ENCODE peak calls at places on chromosomes 2 and 18, in four cellular contexts. M, A, C and Y are unnamed samples.

GRCh38 chr2:105143467-105144127 is 97.9 kb upstream of the GPR45 start:
- DNase-seq in A (peak), C (no peak), M (peak), Y (peak)

GRCh38 chr2:100767224-100767653 is 52.7 kb upstream of the NPAS2 start:
- DNase-seq in C (no peak), M (no peak), A (no peak), Y (no peak)

GRCh38 chr2:84077504-84077903 is 381.6 kb downstream of the SUCLG1 start:
- DNase-seq in M (no peak), A (peak), C (no peak), Y (no peak)

GRCh38 chr2:240129731-240130392 is 6.2 kb downstream of the COPS9 start:
- DNase-seq in A (no peak), C (no peak), M (peak), Y (peak)

GRCh38 chr2:636649-637405 is 40.4 kb downstream of the TMEM18 start:
- DNase-seq in A (peak), M (peak), C (peak), Y (peak)

GRCh38 chr2:74269667-74270066 is 71.3 kb downstream of the MTHFD2 start:
- DNase-seq in A (no peak), C (no peak), M (no peak), Y (no peak)

GRCh38 chr2:217622205-217622621 is 380.6 kb downstream of the TNS1 start:
- DNase-seq in M (no peak), A (peak), C (no peak), Y (no peak)

GRCh38 chr2:239715202-239715601 is 309.9 kb downstream of the NDUFA10 start:
- DNase-seq in A (no peak), C (no peak), M (no peak), Y (peak)

GRCh38 chr2:24456610-24457556 is 34.2 kb upstream of the NCOA1 start:
- DNase-seq in C (no peak), M (no peak), A (no peak), Y (no peak)

GRCh38 chr2:236675526-236675925 is 105.9 kb downstream of the ACKR3 start:
- DNase-seq in M (no peak), C (no peak), A (no peak), Y (no peak)

GRCh38 chr2:11155326-11156059 is at the start of gene SLC66A3:
- DNase-seq in A (peak), M (no peak), C (peak), Y (no peak)

GRCh38 chr2:1936411-1936980 is 192.2 kb upstream of the PXDN start:
- DNase-seq in M (peak), A (no peak), C (no peak), Y (no peak)

GRCh38 chr2:128475427-128476211 is 157.0 kb upstream of the HS6ST1 start:
- DNase-seq in A (no peak), C (no peak), M (no peak), Y (peak)

GRCh38 chr2:56448999-56449431 is 265.2 kb downstream of the CCDC85A start:
- DNase-seq in C (no peak), M (no peak), A (peak), Y (no peak)

GRCh38 chr2:39099820-39100728 is 20.8 kb downstream of the SOS1 start:
- DNase-seq in M (no peak), C (no peak), A (no peak), Y (no peak)

GRCh38 chr2:39920318-39920775 is 141.3 kb upstream of the THUMPD2 start:
- DNase-seq in C (no peak), M (no peak), A (peak), Y (no peak)

GRCh38 chr2:187504312-187504921 is 49.8 kb downstream of the TFPI start:
- DNase-seq in A (peak), M (no peak), C (no peak), Y (no peak)

GRCh38 chr18:76720683-76721082 is 101.7 kb upstream of the ZNF236 start:
- DNase-seq in C (no peak), A (no peak), M (peak), Y (no peak)

GRCh38 chr2:64283641-64284371 is 139.6 kb upstream of the PELI1 start:
- DNase-seq in C (no peak), M (peak), A (peak), Y (no peak)

GRCh38 chr2:197846789-197847188 is 42.4 kb downstream of the PLCL1 start:
- DNase-seq in M (no peak), A (no peak), C (no peak), Y (no peak)

GRCh38 chr2:168456526-168457176 is 579 bp downstream of the CERS6 start:
- DNase-seq in M (no peak), C (peak), A (peak), Y (peak)

GRCh38 chr2:164458801-164459200 is 162.5 kb downstream of the GRB14 start:
- DNase-seq in A (no peak), M (no peak), C (no peak), Y (no peak)

GRCh38 chr2:235421618-235422017 is 72.2 kb upstream of the AGAP1 start:
- DNase-seq in C (no peak), A (peak), M (no peak), Y (no peak)

GRCh38 chr2:201235865-201236811 is 24.2 kb upstream of the CASP8 start:
- DNase-seq in A (peak), M (peak), C (no peak), Y (no peak)

GRCh38 chr18:76977108-76977621 is 154.8 kb downstream of the ZNF236 start:
- DNase-seq in M (peak), C (no peak), A (peak), Y (peak)

GRCh38 chr2:152326710-152327109 is 8.3 kb upstream of the FMNL2 start:
- DNase-seq in C (no peak), M (no peak), A (no peak), Y (no peak)

GRCh38 chr2:171598713-171599319 is 76.5 kb downstream of the CYBRD1 start:
- DNase-seq in C (peak), M (no peak), A (peak), Y (no peak)

GRCh38 chr2:128458438-128458837 is 139.8 kb upstream of the HS6ST1 start:
- DNase-seq in C (no peak), A (peak), M (no peak), Y (no peak)

GRCh38 chr18:32042337-32042736 is 23.7 kb downstream of the RNF125 start:
- DNase-seq in A (no peak), M (no peak), C (no peak), Y (no peak)

GRCh38 chr2:158879229-158879903 is 84.2 kb downstream of the DAPL1 start:
- DNase-seq in M (no peak), A (no peak), C (no peak), Y (no peak)

GRCh38 chr18:56162871-56163270 is 475.5 kb downstream of the TXNL1 start:
- DNase-seq in M (no peak), A (no peak), C (no peak), Y (no peak)

GRCh38 chr18:79393181-79393598 is 2.5 kb upstream of the NFATC1 start:
- DNase-seq in M (no peak), A (peak), C (no peak), Y (no peak)

GRCh38 chr2:106575955-106576354 is 88.8 kb downstream of the CD8B2 start:
- DNase-seq in M (no peak), C (no peak), A (peak), Y (no peak)

GRCh38 chr2:50720695-50721314 is 311.1 kb downstream of the NRXN1 start:
- DNase-seq in M (no peak), C (no peak), A (peak), Y (no peak)

GRCh38 chr2:8612734-8613179 is 69.1 kb upstream of the ID2 start:
- DNase-seq in M (no peak), C (no peak), A (no peak), Y (no peak)

GRCh38 chr2:9543557-9543956 is 12.1 kb downstream of the ADAM17 start:
- DNase-seq in M (no peak), C (no peak), A (no peak), Y (no peak)

GRCh38 chr2:121197369-121198091 is 87.5 kb downstream of the TFCP2L1 start:
- DNase-seq in C (no peak), A (no peak), M (no peak), Y (no peak)